ENCODE peak calls at places on chromosomes 11 and 22, in nine cellular contexts. One of them, this sample, is unnamed.

GRCh38 chr22:22366478-22366988 is 121.9 kb downstream of the VPREB1 start:
- DNase-seq in Calu3: no peak
- DNase-seq in EH: no peak
- DNase-seq in M059J: no peak
- DNase-seq in amygdala: no peak
- DNase-seq in B cell: no peak
- DNase-seq in activated gamma-delta T cell: no peak
- DNase-seq in HT1080: no peak
- DNase-seq in tibial nerve: no peak
- DNase-seq in this sample: no peak

GRCh38 chr22:50014655-50015401 is 2.3 kb upstream of the IL17REL start:
- DNase-seq in amygdala: no peak
- DNase-seq in EH: no peak
- DNase-seq in tibial nerve: no peak
- DNase-seq in B cell: peak; percentile 47
- DNase-seq in Calu3: no peak
- DNase-seq in M059J: no peak
- DNase-seq in activated gamma-delta T cell: no peak
- DNase-seq in HT1080: no peak
- DNase-seq in this sample: no peak

GRCh38 chr11:57903441-57904123 is 120.1 kb upstream of the OR9Q1 start:
- DNase-seq in M059J: peak; percentile 83
- DNase-seq in activated gamma-delta T cell: no peak
- DNase-seq in HT1080: peak; percentile 67
- DNase-seq in EH: peak; percentile 2
- DNase-seq in B cell: no peak
- DNase-seq in tibial nerve: no peak
- DNase-seq in Calu3: peak; percentile 85
- DNase-seq in amygdala: no peak
- DNase-seq in this sample: peak; percentile 95

GRCh38 chr11:65854871-65855837 is 2.8 kb downstream of the CFL1 start:
- DNase-seq in tibial nerve: no peak
- DNase-seq in M059J: no peak
- DNase-seq in activated gamma-delta T cell: no peak
- DNase-seq in Calu3: no peak
- DNase-seq in EH: no peak
- DNase-seq in HT1080: no peak
- DNase-seq in amygdala: no peak
- DNase-seq in B cell: peak; percentile 9
- DNase-seq in this sample: no peak

GRCh38 chr11:132312616-132313210 is 942.3 kb downstream of the NTM start:
- DNase-seq in amygdala: no peak
- DNase-seq in tibial nerve: no peak
- DNase-seq in M059J: peak; percentile 16
- DNase-seq in activated gamma-delta T cell: no peak
- DNase-seq in Calu3: no peak
- DNase-seq in EH: peak; percentile 61
- DNase-seq in HT1080: peak; percentile 69
- DNase-seq in B cell: no peak
- DNase-seq in this sample: peak; percentile 20

GRCh38 chr11:131511794-131512193 is 141.4 kb downstream of the NTM start:
- DNase-seq in HT1080: no peak
- DNase-seq in Calu3: no peak
- DNase-seq in EH: peak; percentile 11
- DNase-seq in tibial nerve: peak; percentile 27
- DNase-seq in activated gamma-delta T cell: no peak
- DNase-seq in B cell: no peak
- DNase-seq in M059J: no peak
- DNase-seq in amygdala: no peak
- DNase-seq in this sample: peak; percentile 22

GRCh38 chr11:28976012-28976800 is 868.0 kb downstream of the METTL15 start:
- DNase-seq in activated gamma-delta T cell: no peak
- DNase-seq in M059J: no peak
- DNase-seq in HT1080: no peak
- DNase-seq in Calu3: no peak
- DNase-seq in tibial nerve: no peak
- DNase-seq in EH: no peak
- DNase-seq in amygdala: no peak
- DNase-seq in B cell: no peak
- DNase-seq in this sample: no peak

GRCh38 chr22:31814942-31815341 is 61.1 kb downstream of the DEPDC5 start:
- DNase-seq in B cell: no peak
- DNase-seq in Calu3: no peak
- DNase-seq in tibial nerve: no peak
- DNase-seq in amygdala: no peak
- DNase-seq in M059J: no peak
- DNase-seq in activated gamma-delta T cell: no peak
- DNase-seq in EH: no peak
- DNase-seq in HT1080: no peak
- DNase-seq in this sample: no peak

GRCh38 chr11:107695446-107695845 is 16.4 kb downstream of the SLN start:
- DNase-seq in M059J: peak; percentile 32
- DNase-seq in Calu3: no peak
- DNase-seq in EH: peak; percentile 75
- DNase-seq in tibial nerve: no peak
- DNase-seq in amygdala: no peak
- DNase-seq in HT1080: no peak
- DNase-seq in B cell: no peak
- DNase-seq in activated gamma-delta T cell: no peak
- DNase-seq in this sample: no peak

This sample was measured in epithelial cell of esophagus.